ENCODE peak calls at places on chromosomes 7 and 10, in eight cellular contexts. One of them, this sample, is unnamed.

GRCh38 chr7:104174798-104175197 is 33.0 kb downstream of the ORC5 start:
- DNase-seq in activated T-helper 1 cell treated with Interleukin-2 at 50 U/mL for 16 hours: no peak
- DNase-seq in activated naive CD4-positive, alpha-beta T cell: no peak
- DNase-seq in colonic mucosa: peak
- DNase-seq in CD4-positive, CD25-positive, alpha-beta regulatory T cell: no peak
- DNase-seq in PC-3: no peak
- DNase-seq in left ventricle myocardium inferior: no peak
- DNase-seq in spleen: no peak
- DNase-seq in this sample: no peak

GRCh38 chr7:37832194-37832593 is 16.2 kb upstream of the NME8 start:
- DNase-seq in activated naive CD4-positive, alpha-beta T cell: no peak
- DNase-seq in activated T-helper 1 cell treated with Interleukin-2 at 50 U/mL for 16 hours: no peak
- DNase-seq in PC-3: peak
- DNase-seq in colonic mucosa: peak
- DNase-seq in left ventricle myocardium inferior: peak
- DNase-seq in CD4-positive, CD25-positive, alpha-beta regulatory T cell: peak
- DNase-seq in spleen: peak
- DNase-seq in this sample: peak

GRCh38 chr7:42980514-42980913 is 48.3 kb downstream of the MRPL32 start:
- DNase-seq in CD4-positive, CD25-positive, alpha-beta regulatory T cell: no peak
- DNase-seq in PC-3: no peak
- DNase-seq in left ventricle myocardium inferior: no peak
- DNase-seq in activated T-helper 1 cell treated with Interleukin-2 at 50 U/mL for 16 hours: no peak
- DNase-seq in activated naive CD4-positive, alpha-beta T cell: no peak
- DNase-seq in colonic mucosa: no peak
- DNase-seq in spleen: no peak
- DNase-seq in this sample: no peak

GRCh38 chr10:50918529-50918928 is 33.1 kb upstream of the A1CF start:
- DNase-seq in activated naive CD4-positive, alpha-beta T cell: no peak
- DNase-seq in CD4-positive, CD25-positive, alpha-beta regulatory T cell: no peak
- DNase-seq in left ventricle myocardium inferior: no peak
- DNase-seq in colonic mucosa: no peak
- DNase-seq in spleen: no peak
- DNase-seq in PC-3: no peak
- DNase-seq in activated T-helper 1 cell treated with Interleukin-2 at 50 U/mL for 16 hours: no peak
- DNase-seq in this sample: no peak

GRCh38 chr7:134907639-134908038 is 78.7 kb upstream of the AGBL3 start:
- DNase-seq in CD4-positive, CD25-positive, alpha-beta regulatory T cell: no peak
- DNase-seq in spleen: no peak
- DNase-seq in activated T-helper 1 cell treated with Interleukin-2 at 50 U/mL for 16 hours: no peak
- DNase-seq in activated naive CD4-positive, alpha-beta T cell: no peak
- DNase-seq in left ventricle myocardium inferior: no peak
- DNase-seq in PC-3: no peak
- DNase-seq in colonic mucosa: peak
- DNase-seq in this sample: no peak

GRCh38 chr7:112449353-112449752 is 907 bp upstream of the IFRD1 start:
- DNase-seq in colonic mucosa: peak
- DNase-seq in spleen: no peak
- DNase-seq in PC-3: peak
- DNase-seq in activated naive CD4-positive, alpha-beta T cell: no peak
- DNase-seq in activated T-helper 1 cell treated with Interleukin-2 at 50 U/mL for 16 hours: peak
- DNase-seq in left ventricle myocardium inferior: no peak
- DNase-seq in CD4-positive, CD25-positive, alpha-beta regulatory T cell: peak
- DNase-seq in this sample: peak

GRCh38 chr10:35079763-35080162 is 10.4 kb downstream of the CUL2 start:
- DNase-seq in activated naive CD4-positive, alpha-beta T cell: no peak
- DNase-seq in left ventricle myocardium inferior: no peak
- DNase-seq in colonic mucosa: no peak
- DNase-seq in activated T-helper 1 cell treated with Interleukin-2 at 50 U/mL for 16 hours: no peak
- DNase-seq in spleen: no peak
- DNase-seq in CD4-positive, CD25-positive, alpha-beta regulatory T cell: no peak
- DNase-seq in PC-3: peak
- DNase-seq in this sample: peak

GRCh38 chr7:150410680-150411346 is 31.7 kb downstream of the ZNF775 start:
- DNase-seq in spleen: no peak
- DNase-seq in left ventricle myocardium inferior: no peak
- DNase-seq in activated T-helper 1 cell treated with Interleukin-2 at 50 U/mL for 16 hours: no peak
- DNase-seq in PC-3: no peak
- DNase-seq in colonic mucosa: no peak
- DNase-seq in activated naive CD4-positive, alpha-beta T cell: no peak
- DNase-seq in CD4-positive, CD25-positive, alpha-beta regulatory T cell: no peak
- DNase-seq in this sample: no peak

GRCh38 chr7:78751253-78751652 is 702.2 kb downstream of the MAGI2 start:
- DNase-seq in activated naive CD4-positive, alpha-beta T cell: no peak
- DNase-seq in activated T-helper 1 cell treated with Interleukin-2 at 50 U/mL for 16 hours: no peak
- DNase-seq in colonic mucosa: no peak
- DNase-seq in PC-3: no peak
- DNase-seq in left ventricle myocardium inferior: no peak
- DNase-seq in spleen: no peak
- DNase-seq in CD4-positive, CD25-positive, alpha-beta regulatory T cell: no peak
- DNase-seq in this sample: no peak

GRCh38 chr7:13933106-13933505 is 56.4 kb downstream of the ETV1 start:
- DNase-seq in activated T-helper 1 cell treated with Interleukin-2 at 50 U/mL for 16 hours: no peak
- DNase-seq in colonic mucosa: no peak
- DNase-seq in activated naive CD4-positive, alpha-beta T cell: no peak
- DNase-seq in PC-3: no peak
- DNase-seq in CD4-positive, CD25-positive, alpha-beta regulatory T cell: no peak
- DNase-seq in spleen: no peak
- DNase-seq in left ventricle myocardium inferior: no peak
- DNase-seq in this sample: no peak

This sample was measured in RWPE1.